ENCODE peak calls at places on chromosomes 7 and 10, in seven cellular contexts. One of them, this sample, is unnamed.

GRCh38 chr7:92904292-92905131 is 68.1 kb upstream of the CDK6 start:
- DNase-seq in activated CD4-positive, CD25-positive, alpha-beta regulatory T cell treated with anti-CD3 and anti-CD28 coated beads, Interleukin-2, amount 50 U/mL, for 16 hours: peak
- DNase-seq in PC-9: peak
- DNase-seq in amygdala: no peak
- DNase-seq in activated effector memory CD4-positive, alpha-beta T cell treated with anti-CD3 and anti-CD28 coated beads, Interleukin-2, amount 50 U/mL, for 16 hours: peak
- DNase-seq in T-helper 2 cell: no peak
- DNase-seq in heart left ventricle: no peak
- DNase-seq in this sample: peak

GRCh38 chr7:134587736-134588135 is 38.8 kb downstream of the AKR1B15 start:
- DNase-seq in activated CD4-positive, CD25-positive, alpha-beta regulatory T cell treated with anti-CD3 and anti-CD28 coated beads, Interleukin-2, amount 50 U/mL, for 16 hours: no peak
- DNase-seq in PC-9: no peak
- DNase-seq in amygdala: no peak
- DNase-seq in activated effector memory CD4-positive, alpha-beta T cell treated with anti-CD3 and anti-CD28 coated beads, Interleukin-2, amount 50 U/mL, for 16 hours: no peak
- DNase-seq in T-helper 2 cell: no peak
- DNase-seq in heart left ventricle: no peak
- DNase-seq in this sample: no peak

GRCh38 chr7:92158660-92159575 is 20.0 kb downstream of the LRRD1 start:
- DNase-seq in activated CD4-positive, CD25-positive, alpha-beta regulatory T cell treated with anti-CD3 and anti-CD28 coated beads, Interleukin-2, amount 50 U/mL, for 16 hours: no peak
- DNase-seq in PC-9: no peak
- DNase-seq in amygdala: no peak
- DNase-seq in activated effector memory CD4-positive, alpha-beta T cell treated with anti-CD3 and anti-CD28 coated beads, Interleukin-2, amount 50 U/mL, for 16 hours: no peak
- DNase-seq in T-helper 2 cell: no peak
- DNase-seq in heart left ventricle: no peak
- DNase-seq in this sample: no peak

GRCh38 chr7:20217193-20217948 is at the start of gene MACC1:
- DNase-seq in activated CD4-positive, CD25-positive, alpha-beta regulatory T cell treated with anti-CD3 and anti-CD28 coated beads, Interleukin-2, amount 50 U/mL, for 16 hours: no peak
- DNase-seq in PC-9: peak
- DNase-seq in amygdala: no peak
- DNase-seq in activated effector memory CD4-positive, alpha-beta T cell treated with anti-CD3 and anti-CD28 coated beads, Interleukin-2, amount 50 U/mL, for 16 hours: no peak
- DNase-seq in T-helper 2 cell: no peak
- DNase-seq in heart left ventricle: peak
- DNase-seq in this sample: no peak

GRCh38 chr7:69585169-69585568 is 13.1 kb upstream of the AUTS2 start:
- DNase-seq in activated CD4-positive, CD25-positive, alpha-beta regulatory T cell treated with anti-CD3 and anti-CD28 coated beads, Interleukin-2, amount 50 U/mL, for 16 hours: no peak
- DNase-seq in PC-9: no peak
- DNase-seq in amygdala: no peak
- DNase-seq in activated effector memory CD4-positive, alpha-beta T cell treated with anti-CD3 and anti-CD28 coated beads, Interleukin-2, amount 50 U/mL, for 16 hours: no peak
- DNase-seq in T-helper 2 cell: no peak
- DNase-seq in heart left ventricle: no peak
- DNase-seq in this sample: no peak

GRCh38 chr10:86310702-86311101 is 55.9 kb downstream of the GRID1 start:
- DNase-seq in activated CD4-positive, CD25-positive, alpha-beta regulatory T cell treated with anti-CD3 and anti-CD28 coated beads, Interleukin-2, amount 50 U/mL, for 16 hours: no peak
- DNase-seq in PC-9: no peak
- DNase-seq in amygdala: no peak
- DNase-seq in activated effector memory CD4-positive, alpha-beta T cell treated with anti-CD3 and anti-CD28 coated beads, Interleukin-2, amount 50 U/mL, for 16 hours: peak
- DNase-seq in T-helper 2 cell: no peak
- DNase-seq in heart left ventricle: no peak
- DNase-seq in this sample: no peak

GRCh38 chr7:102883098-102883860 is 29.5 kb upstream of the LRRC17 start:
- DNase-seq in activated CD4-positive, CD25-positive, alpha-beta regulatory T cell treated with anti-CD3 and anti-CD28 coated beads, Interleukin-2, amount 50 U/mL, for 16 hours: no peak
- DNase-seq in PC-9: peak
- DNase-seq in amygdala: no peak
- DNase-seq in activated effector memory CD4-positive, alpha-beta T cell treated with anti-CD3 and anti-CD28 coated beads, Interleukin-2, amount 50 U/mL, for 16 hours: no peak
- DNase-seq in T-helper 2 cell: no peak
- DNase-seq in heart left ventricle: no peak
- DNase-seq in this sample: no peak

GRCh38 chr10:103716206-103717160 is 138.9 kb downstream of the SH3PXD2A start:
- DNase-seq in activated CD4-positive, CD25-positive, alpha-beta regulatory T cell treated with anti-CD3 and anti-CD28 coated beads, Interleukin-2, amount 50 U/mL, for 16 hours: no peak
- DNase-seq in PC-9: peak
- DNase-seq in amygdala: peak
- DNase-seq in activated effector memory CD4-positive, alpha-beta T cell treated with anti-CD3 and anti-CD28 coated beads, Interleukin-2, amount 50 U/mL, for 16 hours: no peak
- DNase-seq in T-helper 2 cell: no peak
- DNase-seq in heart left ventricle: no peak
- DNase-seq in this sample: no peak

GRCh38 chr10:80320377-80320776 is 30.9 kb upstream of the MAT1A start:
- DNase-seq in activated CD4-positive, CD25-positive, alpha-beta regulatory T cell treated with anti-CD3 and anti-CD28 coated beads, Interleukin-2, amount 50 U/mL, for 16 hours: no peak
- DNase-seq in PC-9: no peak
- DNase-seq in amygdala: no peak
- DNase-seq in activated effector memory CD4-positive, alpha-beta T cell treated with anti-CD3 and anti-CD28 coated beads, Interleukin-2, amount 50 U/mL, for 16 hours: no peak
- DNase-seq in T-helper 2 cell: no peak
- DNase-seq in heart left ventricle: no peak
- DNase-seq in this sample: no peak

This sample was measured in T-helper 1 cell.